ENCODE peak calls at places on chromosome 10, in seven cellular contexts. One of them, this sample, is unnamed.

GRCh38 chr10:34102917-34103506 is 712.1 kb downstream of the PARD3 start:
- DNase-seq in Kasumi-1: no peak
- DNase-seq in ureter: peak; percentile 36
- DNase-seq in gastrocnemius medialis: no peak
- DNase-seq in GM04504: peak; percentile 74
- DNase-seq in stimulated activated CD4-positive, alpha-beta T cell treated with anti-CD3 and anti-CD28 coated beads, Interleukin-1b, Interleukin-23, amount 100 ng/mL, for 24 hours: no peak
- DNase-seq in ACHN: no peak
- DNase-seq in this sample: no peak

GRCh38 chr10:13414137-13414536 is 66.0 kb upstream of the SEPHS1 start:
- DNase-seq in ACHN: no peak
- DNase-seq in GM04504: no peak
- DNase-seq in ureter: no peak
- DNase-seq in gastrocnemius medialis: no peak
- DNase-seq in Kasumi-1: no peak
- DNase-seq in stimulated activated CD4-positive, alpha-beta T cell treated with anti-CD3 and anti-CD28 coated beads, Interleukin-1b, Interleukin-23, amount 100 ng/mL, for 24 hours: no peak
- DNase-seq in this sample: no peak

GRCh38 chr10:49320191-49320590 is 21.2 kb downstream of the C10orf71 start:
- DNase-seq in gastrocnemius medialis: no peak
- DNase-seq in ACHN: no peak
- DNase-seq in ureter: no peak
- DNase-seq in Kasumi-1: no peak
- DNase-seq in GM04504: no peak
- DNase-seq in stimulated activated CD4-positive, alpha-beta T cell treated with anti-CD3 and anti-CD28 coated beads, Interleukin-1b, Interleukin-23, amount 100 ng/mL, for 24 hours: no peak
- DNase-seq in this sample: no peak

GRCh38 chr10:35335133-35335532 is 1.2 kb upstream of the CCNY start:
- DNase-seq in ureter: no peak
- DNase-seq in Kasumi-1: no peak
- DNase-seq in ACHN: peak; percentile 42
- DNase-seq in stimulated activated CD4-positive, alpha-beta T cell treated with anti-CD3 and anti-CD28 coated beads, Interleukin-1b, Interleukin-23, amount 100 ng/mL, for 24 hours: no peak
- DNase-seq in GM04504: no peak
- DNase-seq in gastrocnemius medialis: no peak
- DNase-seq in this sample: no peak

GRCh38 chr10:61464461-61465215 is 11.5 kb upstream of the TMEM26 start:
- DNase-seq in gastrocnemius medialis: no peak
- DNase-seq in Kasumi-1: no peak
- DNase-seq in stimulated activated CD4-positive, alpha-beta T cell treated with anti-CD3 and anti-CD28 coated beads, Interleukin-1b, Interleukin-23, amount 100 ng/mL, for 24 hours: no peak
- DNase-seq in ACHN: no peak
- DNase-seq in ureter: no peak
- DNase-seq in GM04504: peak; percentile 77
- DNase-seq in this sample: no peak

GRCh38 chr10:118672163-118672562 is 76.7 kb upstream of the PRLHR start:
- DNase-seq in gastrocnemius medialis: no peak
- DNase-seq in GM04504: no peak
- DNase-seq in ACHN: no peak
- DNase-seq in Kasumi-1: no peak
- DNase-seq in ureter: no peak
- DNase-seq in stimulated activated CD4-positive, alpha-beta T cell treated with anti-CD3 and anti-CD28 coated beads, Interleukin-1b, Interleukin-23, amount 100 ng/mL, for 24 hours: no peak
- DNase-seq in this sample: no peak

GRCh38 chr10:4623757-4624420 is 202.1 kb upstream of the AKR1E2 start:
- DNase-seq in ACHN: no peak
- DNase-seq in stimulated activated CD4-positive, alpha-beta T cell treated with anti-CD3 and anti-CD28 coated beads, Interleukin-1b, Interleukin-23, amount 100 ng/mL, for 24 hours: no peak
- DNase-seq in GM04504: no peak
- DNase-seq in Kasumi-1: no peak
- DNase-seq in gastrocnemius medialis: no peak
- DNase-seq in ureter: no peak
- DNase-seq in this sample: no peak

GRCh38 chr10:10872035-10872673 is 145.5 kb upstream of the CELF2 start:
- DNase-seq in ureter: no peak
- DNase-seq in gastrocnemius medialis: no peak
- DNase-seq in stimulated activated CD4-positive, alpha-beta T cell treated with anti-CD3 and anti-CD28 coated beads, Interleukin-1b, Interleukin-23, amount 100 ng/mL, for 24 hours: no peak
- DNase-seq in Kasumi-1: no peak
- DNase-seq in GM04504: peak; percentile 62
- DNase-seq in ACHN: peak; percentile 6
- DNase-seq in this sample: peak; percentile 80

GRCh38 chr10:43971306-43971705 is 322.6 kb upstream of the ZNF32 start:
- DNase-seq in gastrocnemius medialis: no peak
- DNase-seq in GM04504: no peak
- DNase-seq in ureter: no peak
- DNase-seq in ACHN: no peak
- DNase-seq in Kasumi-1: no peak
- DNase-seq in stimulated activated CD4-positive, alpha-beta T cell treated with anti-CD3 and anti-CD28 coated beads, Interleukin-1b, Interleukin-23, amount 100 ng/mL, for 24 hours: no peak
- DNase-seq in this sample: no peak

GRCh38 chr10:37285063-37285462 is 159.7 kb downstream of the ANKRD30A start:
- DNase-seq in stimulated activated CD4-positive, alpha-beta T cell treated with anti-CD3 and anti-CD28 coated beads, Interleukin-1b, Interleukin-23, amount 100 ng/mL, for 24 hours: no peak
- DNase-seq in ureter: no peak
- DNase-seq in gastrocnemius medialis: no peak
- DNase-seq in ACHN: no peak
- DNase-seq in GM04504: no peak
- DNase-seq in Kasumi-1: no peak
- DNase-seq in this sample: no peak

GRCh38 chr10:44316187-44316921 is 68.5 kb downstream of the CXCL12 start:
- DNase-seq in Kasumi-1: no peak
- DNase-seq in gastrocnemius medialis: no peak
- DNase-seq in stimulated activated CD4-positive, alpha-beta T cell treated with anti-CD3 and anti-CD28 coated beads, Interleukin-1b, Interleukin-23, amount 100 ng/mL, for 24 hours: no peak
- DNase-seq in ureter: no peak
- DNase-seq in GM04504: no peak
- DNase-seq in ACHN: no peak
- DNase-seq in this sample: no peak

GRCh38 chr10:86654411-86655172 is at the start of gene OPN4:
- DNase-seq in Kasumi-1: no peak
- DNase-seq in ACHN: peak; percentile 82
- DNase-seq in ureter: no peak
- DNase-seq in GM04504: no peak
- DNase-seq in stimulated activated CD4-positive, alpha-beta T cell treated with anti-CD3 and anti-CD28 coated beads, Interleukin-1b, Interleukin-23, amount 100 ng/mL, for 24 hours: no peak
- DNase-seq in gastrocnemius medialis: no peak
- DNase-seq in this sample: no peak

GRCh38 chr10:11337516-11337915 is 273.9 kb downstream of the USP6NL start:
- DNase-seq in stimulated activated CD4-positive, alpha-beta T cell treated with anti-CD3 and anti-CD28 coated beads, Interleukin-1b, Interleukin-23, amount 100 ng/mL, for 24 hours: no peak
- DNase-seq in Kasumi-1: peak; percentile 99
- DNase-seq in ureter: no peak
- DNase-seq in ACHN: no peak
- DNase-seq in GM04504: no peak
- DNase-seq in gastrocnemius medialis: no peak
- DNase-seq in this sample: no peak

GRCh38 chr10:52106895-52107294 is 207.2 kb upstream of the DKK1 start:
- DNase-seq in ureter: no peak
- DNase-seq in stimulated activated CD4-positive, alpha-beta T cell treated with anti-CD3 and anti-CD28 coated beads, Interleukin-1b, Interleukin-23, amount 100 ng/mL, for 24 hours: no peak
- DNase-seq in ACHN: no peak
- DNase-seq in gastrocnemius medialis: peak; percentile 17
- DNase-seq in Kasumi-1: no peak
- DNase-seq in GM04504: no peak
- DNase-seq in this sample: no peak

GRCh38 chr10:72503241-72503640 is 122.6 kb downstream of the MICU1 start:
- DNase-seq in stimulated activated CD4-positive, alpha-beta T cell treated with anti-CD3 and anti-CD28 coated beads, Interleukin-1b, Interleukin-23, amount 100 ng/mL, for 24 hours: no peak
- DNase-seq in ureter: no peak
- DNase-seq in gastrocnemius medialis: no peak
- DNase-seq in GM04504: peak; percentile 59
- DNase-seq in ACHN: no peak
- DNase-seq in Kasumi-1: peak; percentile 30
- DNase-seq in this sample: no peak

GRCh38 chr10:122427280-122427679 is 27.2 kb upstream of the ARMS2 start:
- DNase-seq in Kasumi-1: no peak
- DNase-seq in ureter: no peak
- DNase-seq in stimulated activated CD4-positive, alpha-beta T cell treated with anti-CD3 and anti-CD28 coated beads, Interleukin-1b, Interleukin-23, amount 100 ng/mL, for 24 hours: no peak
- DNase-seq in GM04504: no peak
- DNase-seq in gastrocnemius medialis: no peak
- DNase-seq in ACHN: no peak
- DNase-seq in this sample: no peak

GRCh38 chr10:92162541-92162940 is 128.3 kb downstream of the CPEB3 start:
- DNase-seq in stimulated activated CD4-positive, alpha-beta T cell treated with anti-CD3 and anti-CD28 coated beads, Interleukin-1b, Interleukin-23, amount 100 ng/mL, for 24 hours: no peak
- DNase-seq in gastrocnemius medialis: no peak
- DNase-seq in GM04504: no peak
- DNase-seq in ACHN: no peak
- DNase-seq in Kasumi-1: no peak
- DNase-seq in ureter: no peak
- DNase-seq in this sample: no peak

GRCh38 chr10:131790021-131790420 is 110.8 kb upstream of the PPP2R2D start:
- DNase-seq in Kasumi-1: no peak
- DNase-seq in stimulated activated CD4-positive, alpha-beta T cell treated with anti-CD3 and anti-CD28 coated beads, Interleukin-1b, Interleukin-23, amount 100 ng/mL, for 24 hours: no peak
- DNase-seq in ACHN: no peak
- DNase-seq in ureter: no peak
- DNase-seq in gastrocnemius medialis: no peak
- DNase-seq in GM04504: no peak
- DNase-seq in this sample: no peak

GRCh38 chr10:132133005-132133404 is 53.7 kb upstream of the DPYSL4 start:
- DNase-seq in Kasumi-1: no peak
- DNase-seq in ureter: no peak
- DNase-seq in stimulated activated CD4-positive, alpha-beta T cell treated with anti-CD3 and anti-CD28 coated beads, Interleukin-1b, Interleukin-23, amount 100 ng/mL, for 24 hours: no peak
- DNase-seq in ACHN: no peak
- DNase-seq in gastrocnemius medialis: no peak
- DNase-seq in GM04504: no peak
- DNase-seq in this sample: no peak

GRCh38 chr10:3385487-3385886 is 212.9 kb upstream of the PITRM1 start:
- DNase-seq in Kasumi-1: no peak
- DNase-seq in gastrocnemius medialis: no peak
- DNase-seq in ureter: no peak
- DNase-seq in ACHN: no peak
- DNase-seq in GM04504: no peak
- DNase-seq in stimulated activated CD4-positive, alpha-beta T cell treated with anti-CD3 and anti-CD28 coated beads, Interleukin-1b, Interleukin-23, amount 100 ng/mL, for 24 hours: no peak
- DNase-seq in this sample: no peak

GRCh38 chr10:74821501-74821900 is 4.9 kb upstream of the KAT6B start:
- DNase-seq in stimulated activated CD4-positive, alpha-beta T cell treated with anti-CD3 and anti-CD28 coated beads, Interleukin-1b, Interleukin-23, amount 100 ng/mL, for 24 hours: no peak
- DNase-seq in GM04504: no peak
- DNase-seq in gastrocnemius medialis: peak; percentile 19
- DNase-seq in Kasumi-1: no peak
- DNase-seq in ACHN: no peak
- DNase-seq in ureter: no peak
- DNase-seq in this sample: no peak

GRCh38 chr10:656883-657282 is 32.6 kb downstream of the DIP2C start:
- DNase-seq in Kasumi-1: no peak
- DNase-seq in GM04504: no peak
- DNase-seq in gastrocnemius medialis: no peak
- DNase-seq in ACHN: no peak
- DNase-seq in ureter: no peak
- DNase-seq in stimulated activated CD4-positive, alpha-beta T cell treated with anti-CD3 and anti-CD28 coated beads, Interleukin-1b, Interleukin-23, amount 100 ng/mL, for 24 hours: no peak
- DNase-seq in this sample: no peak

GRCh38 chr10:24820616-24821015 is 96.9 kb upstream of the ARHGAP21 start:
- DNase-seq in stimulated activated CD4-positive, alpha-beta T cell treated with anti-CD3 and anti-CD28 coated beads, Interleukin-1b, Interleukin-23, amount 100 ng/mL, for 24 hours: no peak
- DNase-seq in GM04504: no peak
- DNase-seq in ACHN: no peak
- DNase-seq in ureter: peak; percentile 64
- DNase-seq in gastrocnemius medialis: no peak
- DNase-seq in Kasumi-1: no peak
- DNase-seq in this sample: no peak

GRCh38 chr10:11776080-11776479 is 33.9 kb downstream of the ECHDC3 start:
- DNase-seq in gastrocnemius medialis: no peak
- DNase-seq in stimulated activated CD4-positive, alpha-beta T cell treated with anti-CD3 and anti-CD28 coated beads, Interleukin-1b, Interleukin-23, amount 100 ng/mL, for 24 hours: no peak
- DNase-seq in ACHN: no peak
- DNase-seq in GM04504: no peak
- DNase-seq in Kasumi-1: no peak
- DNase-seq in ureter: no peak
- DNase-seq in this sample: no peak

GRCh38 chr10:51937736-51938135 is 238.3 kb upstream of the CSTF2T start:
- DNase-seq in gastrocnemius medialis: no peak
- DNase-seq in stimulated activated CD4-positive, alpha-beta T cell treated with anti-CD3 and anti-CD28 coated beads, Interleukin-1b, Interleukin-23, amount 100 ng/mL, for 24 hours: no peak
- DNase-seq in ureter: no peak
- DNase-seq in ACHN: no peak
- DNase-seq in Kasumi-1: no peak
- DNase-seq in GM04504: peak; percentile 39
- DNase-seq in this sample: no peak

GRCh38 chr10:118995739-118996138 is 33.8 kb upstream of the NANOS1 start:
- DNase-seq in stimulated activated CD4-positive, alpha-beta T cell treated with anti-CD3 and anti-CD28 coated beads, Interleukin-1b, Interleukin-23, amount 100 ng/mL, for 24 hours: no peak
- DNase-seq in gastrocnemius medialis: no peak
- DNase-seq in ureter: no peak
- DNase-seq in ACHN: no peak
- DNase-seq in Kasumi-1: no peak
- DNase-seq in GM04504: no peak
- DNase-seq in this sample: no peak

GRCh38 chr10:112140110-112140755 is 43.3 kb downstream of the GPAM start:
- DNase-seq in ACHN: peak; percentile 88
- DNase-seq in GM04504: peak; percentile 29
- DNase-seq in Kasumi-1: peak; percentile 80
- DNase-seq in stimulated activated CD4-positive, alpha-beta T cell treated with anti-CD3 and anti-CD28 coated beads, Interleukin-1b, Interleukin-23, amount 100 ng/mL, for 24 hours: peak; percentile 47
- DNase-seq in gastrocnemius medialis: peak; percentile 10
- DNase-seq in ureter: peak; percentile 73
- DNase-seq in this sample: peak; percentile 74

GRCh38 chr10:52318822-52319464 is 4.9 kb downstream of the DKK1 start:
- DNase-seq in ACHN: peak; percentile 78
- DNase-seq in Kasumi-1: no peak
- DNase-seq in gastrocnemius medialis: no peak
- DNase-seq in stimulated activated CD4-positive, alpha-beta T cell treated with anti-CD3 and anti-CD28 coated beads, Interleukin-1b, Interleukin-23, amount 100 ng/mL, for 24 hours: no peak
- DNase-seq in GM04504: peak; percentile 82
- DNase-seq in ureter: no peak
- DNase-seq in this sample: peak; percentile 96

GRCh38 chr10:525565-526315 is 163.7 kb downstream of the DIP2C start:
- DNase-seq in ACHN: no peak
- DNase-seq in GM04504: no peak
- DNase-seq in Kasumi-1: no peak
- DNase-seq in stimulated activated CD4-positive, alpha-beta T cell treated with anti-CD3 and anti-CD28 coated beads, Interleukin-1b, Interleukin-23, amount 100 ng/mL, for 24 hours: no peak
- DNase-seq in ureter: no peak
- DNase-seq in gastrocnemius medialis: peak; percentile 61
- DNase-seq in this sample: no peak

GRCh38 chr10:100562806-100563293 is 27.1 kb downstream of the HIF1AN start:
- DNase-seq in stimulated activated CD4-positive, alpha-beta T cell treated with anti-CD3 and anti-CD28 coated beads, Interleukin-1b, Interleukin-23, amount 100 ng/mL, for 24 hours: no peak
- DNase-seq in ACHN: peak; percentile 65
- DNase-seq in gastrocnemius medialis: no peak
- DNase-seq in GM04504: peak; percentile 10
- DNase-seq in ureter: no peak
- DNase-seq in Kasumi-1: peak; percentile 72
- DNase-seq in this sample: no peak

GRCh38 chr10:97781541-97782331 is 9.9 kb upstream of the SFRP5 start:
- DNase-seq in stimulated activated CD4-positive, alpha-beta T cell treated with anti-CD3 and anti-CD28 coated beads, Interleukin-1b, Interleukin-23, amount 100 ng/mL, for 24 hours: no peak
- DNase-seq in gastrocnemius medialis: no peak
- DNase-seq in Kasumi-1: no peak
- DNase-seq in ACHN: no peak
- DNase-seq in GM04504: no peak
- DNase-seq in ureter: no peak
- DNase-seq in this sample: no peak

GRCh38 chr10:80382989-80383388 is 25.4 kb upstream of the PRXL2A start:
- DNase-seq in stimulated activated CD4-positive, alpha-beta T cell treated with anti-CD3 and anti-CD28 coated beads, Interleukin-1b, Interleukin-23, amount 100 ng/mL, for 24 hours: no peak
- DNase-seq in GM04504: no peak
- DNase-seq in ureter: peak; percentile 50
- DNase-seq in ACHN: peak; percentile 55
- DNase-seq in Kasumi-1: peak; percentile 77
- DNase-seq in gastrocnemius medialis: no peak
- DNase-seq in this sample: no peak

GRCh38 chr10:124092270-124093075 is 925 bp downstream of the CHST15 start:
- DNase-seq in gastrocnemius medialis: peak; percentile 49
- DNase-seq in Kasumi-1: no peak
- DNase-seq in ACHN: peak; percentile 54
- DNase-seq in GM04504: no peak
- DNase-seq in stimulated activated CD4-positive, alpha-beta T cell treated with anti-CD3 and anti-CD28 coated beads, Interleukin-1b, Interleukin-23, amount 100 ng/mL, for 24 hours: no peak
- DNase-seq in ureter: no peak
- DNase-seq in this sample: peak; percentile 8